ENCODE peak calls at places on chromosomes 13 and 19, in ten cellular contexts. I, L, H, X, K, W, D, R, G and B are unnamed samples.

GRCh38 chr13:49838989-49839388 is 46.5 kb upstream of the KPNA3 start:
- DNase-seq in R (no peak), H (no peak), K (no peak), W (no peak), X (no peak), D (peak; percentile 53), L (no peak), I (no peak), G (no peak), B (no peak)

GRCh38 chr19:1115646-1116420 is 12.0 kb downstream of the GPX4 start:
- DNase-seq in X (peak; percentile 21), D (no peak), L (no peak), R (no peak), K (no peak), H (no peak), W (no peak), I (no peak), G (no peak), B (peak; percentile 78)

GRCh38 chr13:112068531-112069062 is 1.6 kb downstream of the SOX1 start:
- DNase-seq in R (no peak), H (no peak), W (no peak), G (no peak), D (peak; percentile 66), L (no peak), X (no peak), K (no peak), I (no peak), B (no peak)

GRCh38 chr19:13588953-13589833 is 82.9 kb upstream of the CACNA1A start:
- DNase-seq in R (peak; percentile 55), H (peak; percentile 62), I (peak; percentile 69), D (peak; percentile 95), L (peak; percentile 70), K (peak; percentile 63), X (peak; percentile 69), W (peak; percentile 32), G (peak; percentile 40), B (peak; percentile 86)

GRCh38 chr13:90447735-90448103 is 899.8 kb upstream of the MIR17HG start:
- DNase-seq in X (no peak), G (peak; percentile 68), R (no peak), K (no peak), W (no peak), D (no peak), I (no peak), L (no peak), H (no peak), B (no peak)

GRCh38 chr19:4304509-4305252 is at the start of gene FSD1:
- DNase-seq in G (no peak), H (peak; percentile 68), K (no peak), X (no peak), R (no peak), D (peak; percentile 92), I (no peak), L (no peak), W (no peak), B (no peak)

GRCh38 chr19:4775627-4776152 is 15.8 kb upstream of the FEM1A start:
- DNase-seq in K (no peak), W (no peak), H (no peak), L (no peak), X (no peak), G (no peak), I (no peak), D (no peak), R (no peak), B (no peak)

GRCh38 chr13:85910962-85911361 is 111.7 kb upstream of the SLITRK6 start:
- DNase-seq in H (no peak), L (no peak), K (no peak), X (no peak), I (no peak), R (no peak), W (no peak), G (no peak), D (no peak), B (no peak)

GRCh38 chr19:27674701-27675100 is 1538.2 kb downstream of the UQCRFS1 start:
- DNase-seq in K (no peak), W (no peak), X (no peak), H (no peak), R (no peak), I (no peak), G (no peak), D (peak; percentile 3), L (no peak), B (no peak)

DNA sequence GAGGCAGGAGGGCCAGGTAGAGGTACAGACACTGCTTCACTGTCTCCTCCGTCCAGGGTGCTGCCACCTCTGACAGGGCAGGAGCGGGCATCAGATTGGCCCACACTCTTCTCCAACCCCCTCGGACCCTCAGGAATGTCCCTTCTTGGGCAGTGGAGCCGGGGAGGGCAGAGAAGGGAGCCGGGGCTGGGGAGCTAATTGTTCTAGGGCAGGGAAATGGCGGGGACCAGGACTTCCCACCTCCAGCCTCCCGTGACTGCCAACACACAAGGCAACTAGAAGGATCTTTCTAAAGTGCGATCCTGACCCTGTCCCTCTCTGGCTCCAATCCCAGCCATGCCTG is 10.1 kb upstream of the RSPH6A start:
- DNase-seq in W (no peak), R (no peak), K (no peak), G (no peak), D (no peak), X (no peak), I (no peak), L (no peak), H (no peak), B (no peak)
- H3K36me3 ChIP-seq in W (peaks cover 2% of the 10 kb centered on the region), R (no peaks in the 10 kb centered on the region), K (peaks cover 8% of the 10 kb centered on the region), G (peaks cover 24% of the 10 kb centered on the region), D (peaks cover 86% of the 10 kb centered on the region), X (peaks cover 90% of the 10 kb centered on the region), I (peaks cover 19% of the 10 kb centered on the region), L (peaks cover 92% of the 10 kb centered on the region), H (peaks cover 81% of the 10 kb centered on the region), B (peaks cover 31% of the 10 kb centered on the region)

DNA sequence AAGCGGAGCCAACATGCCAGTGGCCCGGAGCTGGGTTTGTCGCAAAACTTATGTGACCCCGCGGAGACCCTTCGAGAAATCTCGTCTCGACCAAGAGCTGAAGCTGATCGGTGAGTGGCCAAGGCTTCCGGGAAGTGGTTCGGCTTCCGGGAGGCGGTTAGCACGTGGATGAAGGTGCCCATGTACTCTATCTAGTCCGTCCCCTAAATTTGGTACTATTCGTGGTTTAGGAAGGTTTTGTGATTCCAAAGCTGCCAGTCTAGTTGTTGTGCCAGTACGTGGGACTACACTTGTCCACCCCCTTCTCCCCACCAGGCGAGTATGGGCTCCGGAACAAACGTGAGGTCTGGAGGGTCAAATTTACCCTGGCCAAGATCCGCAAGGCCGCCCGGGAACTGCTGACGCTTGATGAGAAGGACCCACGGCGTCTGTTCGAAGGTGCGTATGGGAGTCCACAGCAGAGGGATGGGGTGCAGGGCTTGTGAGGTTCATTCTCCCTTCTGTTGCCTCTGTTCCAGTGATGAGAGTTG is 579 bp downstream of the RPS9 start:
- DNase-seq in W (no peak), G (no peak), K (no peak), X (no peak), L (no peak), I (no peak), R (no peak), H (no peak), D (no peak), B (peak; percentile 62)
- H3K36me3 ChIP-seq in W (peaks cover 4% of the 10 kb centered on the region), G (peaks cover 36% of the 10 kb centered on the region), K (peaks cover under 1% of the 10 kb centered on the region), X (peaks cover 42% of the 10 kb centered on the region), L (peaks cover 49% of the 10 kb centered on the region), I (peaks cover 9% of the 10 kb centered on the region), R (no peaks in the 10 kb centered on the region), H (peaks cover 55% of the 10 kb centered on the region), D (peaks cover 60% of the 10 kb centered on the region), B (peaks cover 20% of the 10 kb centered on the region)

DNA sequence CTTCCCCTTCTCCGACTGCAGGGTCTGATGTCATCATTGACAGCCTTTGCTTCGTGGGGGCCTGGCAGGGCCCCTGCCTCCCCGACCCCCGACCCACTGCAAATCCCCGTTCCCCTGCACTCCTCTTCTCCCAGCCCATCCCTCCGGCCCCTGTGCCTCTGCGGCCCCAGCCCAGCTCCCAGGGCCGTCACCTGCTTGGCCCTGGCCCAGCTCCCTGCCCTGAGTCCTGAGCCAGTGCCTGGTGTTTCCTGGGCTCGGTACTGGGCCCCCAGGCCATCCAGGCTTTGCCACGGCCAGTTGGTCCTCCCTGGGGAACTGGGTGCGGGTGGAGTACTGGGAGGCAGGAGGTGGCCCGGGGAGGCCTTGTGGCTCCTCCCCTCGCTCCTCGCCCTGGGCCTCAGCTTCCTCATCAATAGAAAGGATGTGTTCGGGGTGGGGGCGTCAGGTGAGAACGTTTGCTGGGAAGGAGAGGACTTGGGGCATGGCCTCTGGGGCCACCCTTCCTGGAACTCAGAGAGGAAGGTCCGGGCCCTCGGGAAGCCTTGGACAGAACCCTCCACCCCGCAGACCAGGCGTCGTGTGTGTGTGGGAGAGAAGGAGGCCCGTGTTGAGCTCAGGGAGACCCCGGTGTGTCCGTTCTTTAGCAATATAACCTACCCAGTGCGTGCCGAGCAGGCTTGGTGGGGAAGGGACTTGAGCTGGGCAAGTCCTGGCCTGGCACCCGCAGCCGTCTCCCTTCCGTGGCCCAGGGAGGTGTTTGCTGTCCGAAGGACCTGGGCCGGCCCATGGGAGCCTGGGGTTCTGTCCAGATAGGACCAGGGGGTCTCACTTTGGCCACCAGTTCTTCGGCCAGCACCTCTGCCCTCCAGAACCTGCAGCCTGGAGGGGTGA is 15.9 kb upstream of the CELF5 start:
- DNase-seq in R (no peak), K (no peak), X (no peak), W (no peak), D (no peak), L (no peak), I (no peak), H (no peak), G (no peak), B (peak; percentile 57)
- H3K36me3 ChIP-seq in R (no peaks in the 10 kb centered on the region), K (no peaks in the 10 kb centered on the region), X (peaks cover 50% of the 10 kb centered on the region), W (no peaks in the 10 kb centered on the region), D (peaks cover 13% of the 10 kb centered on the region), L (peaks cover 47% of the 10 kb centered on the region), I (peaks cover 3% of the 10 kb centered on the region), H (peaks cover 35% of the 10 kb centered on the region), G (peaks cover 6% of the 10 kb centered on the region), B (peaks cover 2% of the 10 kb centered on the region)

GRCh38 chr13:64073203-64073602 is 2657.6 kb upstream of the PCDH20 start:
- DNase-seq in H (no peak), D (no peak), X (no peak), R (no peak), K (no peak), W (no peak), G (no peak), L (no peak), I (no peak), B (no peak)

GRCh38 chr13:64071352-64071751 is 2655.7 kb upstream of the PCDH20 start:
- DNase-seq in H (no peak), D (no peak), X (no peak), W (no peak), K (no peak), I (no peak), G (no peak), R (no peak), L (no peak), B (no peak)

GRCh38 chr13:64075543-64076271 is 2660.1 kb upstream of the PCDH20 start:
- DNase-seq in G (no peak), K (no peak), X (peak; percentile 19), D (no peak), R (no peak), L (no peak), W (no peak), I (no peak), H (peak; percentile 86), B (peak; percentile 66)

GRCh38 chr13:64074989-64075474 is 2659.4 kb upstream of the PCDH20 start:
- DNase-seq in X (no peak), I (no peak), L (no peak), D (no peak), W (no peak), R (no peak), K (no peak), G (no peak), H (no peak), B (no peak)

GRCh38 chr13:64069892-64070291 is 2654.2 kb upstream of the PCDH20 start:
- DNase-seq in W (no peak), R (no peak), K (no peak), X (no peak), D (no peak), G (no peak), L (no peak), I (no peak), H (no peak), B (no peak)
- H3K36me3 ChIP-seq in W (no peaks in the 10 kb centered on the region), R (no peaks in the 10 kb centered on the region), K (no peaks in the 10 kb centered on the region), X (no peaks in the 10 kb centered on the region), D (no peaks in the 10 kb centered on the region), G (no peaks in the 10 kb centered on the region), L (no peaks in the 10 kb centered on the region), I (no peaks in the 10 kb centered on the region), H (no peaks in the 10 kb centered on the region), B (no peaks in the 10 kb centered on the region)